ENCODE peak calls at places on chromosome 17, in six cellular contexts. W is PC-3, Y is endothelial cell of umbilical vein, J is adrenal gland, G is choroid plexus epithelial cell, H is Calu3. R is an unnamed sample.

GRCh38 chr17:64773836-64774761 is 112.0 kb upstream of the SMURF2 start:
- DNase-seq in Y (peak), J (peak), W (peak), G (peak), H (peak), R (no peak)

GRCh38 chr17:69769050-69769449 is 306.0 kb upstream of the KCNJ16 start:
- DNase-seq in W (no peak), G (no peak), J (no peak), Y (no peak), H (no peak), R (no peak)

GRCh38 chr17:74923538-74924249 is 379 bp upstream of the OTOP2 start:
- DNase-seq in Y (peak), H (peak), G (peak), J (peak), W (peak), R (no peak)

GRCh38 chr17:50778471-50778870 is 11.2 kb upstream of the ANKRD40CL start:
- DNase-seq in Y (no peak), H (no peak), W (no peak), J (no peak), G (no peak), R (no peak)

GRCh38 chr17:56902350-56902749 is 11.5 kb downstream of the TRIM25 start:
- DNase-seq in Y (peak), G (peak), W (peak), H (no peak), J (peak), R (no peak)

GRCh38 chr17:8487130-8487645 is 51.5 kb downstream of the NDEL1 start:
- DNase-seq in G (no peak), W (no peak), J (peak), H (no peak), Y (no peak), R (no peak)

GRCh38 chr17:72376486-72377345 is 255.9 kb downstream of the SOX9 start:
- DNase-seq in G (no peak), Y (no peak), J (no peak), H (no peak), W (no peak), R (no peak)

GRCh38 chr17:76659928-76660614 is 16.5 kb upstream of the ST6GALNAC1 start:
- DNase-seq in W (peak), J (peak), Y (no peak), H (peak), G (no peak), R (no peak)

GRCh38 chr17:75894049-75894742 is 2.6 kb downstream of the TRIM65 start:
- DNase-seq in G (no peak), H (no peak), Y (no peak), W (no peak), J (no peak), R (no peak)

GRCh38 chr17:73342057-73342522 is 30.3 kb upstream of the CDC42EP4 start:
- DNase-seq in Y (peak), G (peak), J (peak), H (peak), W (peak), R (no peak)

GRCh38 chr17:50904522-50905459 is 38.6 kb upstream of the TOB1 start:
- DNase-seq in G (peak), W (peak), J (no peak), H (peak), Y (no peak), R (no peak)

GRCh38 chr17:66580178-66580577 is 254.7 kb upstream of the CACNG5 start:
- DNase-seq in W (no peak), J (peak), Y (peak), H (peak), G (peak), R (no peak)

GRCh38 chr17:51667722-51668083 is 407.4 kb downstream of the UTP18 start:
- DNase-seq in W (no peak), H (no peak), G (no peak), Y (no peak), J (no peak), R (no peak)

GRCh38 chr17:50685691-50686493 is 21.8 kb downstream of the ANKRD40 start:
- DNase-seq in W (no peak), Y (no peak), H (no peak), G (no peak), J (no peak), R (no peak)

GRCh38 chr17:41976142-41976768 is 9.7 kb downstream of the CNP start:
- DNase-seq in W (no peak), J (peak), G (peak), H (no peak), Y (no peak), R (no peak)

GRCh38 chr17:48544356-48545021 is 420 bp downstream of the HOXB2 start:
- DNase-seq in H (peak), J (peak), Y (peak), G (no peak), W (no peak), R (no peak)

GRCh38 chr17:44308865-44309264 is 464 bp downstream of the RUNDC3A start:
- DNase-seq in W (no peak), Y (no peak), H (no peak), J (peak), G (no peak), R (no peak)

GRCh38 chr17:57868007-57868774 is 18.3 kb upstream of the MRPS23 start:
- DNase-seq in J (peak), G (peak), Y (peak), W (peak), H (peak), R (peak)

GRCh38 chr17:31495049-31495885 is 103.8 kb downstream of the RAB11FIP4 start:
- DNase-seq in H (peak), G (no peak), Y (no peak), W (peak), J (no peak), R (no peak)

GRCh38 chr17:55845385-55845784 is 94.5 kb downstream of the PCTP start:
- DNase-seq in W (no peak), G (peak), H (no peak), Y (peak), J (peak), R (no peak)

GRCh38 chr17:58528443-58528842 is 14.0 kb upstream of the MTMR4 start:
- DNase-seq in W (no peak), H (no peak), J (no peak), G (no peak), Y (peak), R (no peak)

GRCh38 chr17:34146440-34147043 is 108.5 kb upstream of the CCL2 start:
- DNase-seq in Y (no peak), J (peak), G (no peak), H (peak), W (peak), R (no peak)

GRCh38 chr17:56309897-56310296 is 156.6 kb downstream of the ANKFN1 start:
- DNase-seq in J (no peak), Y (no peak), H (no peak), W (no peak), G (no peak), R (no peak)

GRCh38 chr17:65191805-65192740 is 54.9 kb downstream of the RGS9 start:
- DNase-seq in W (peak), H (peak), G (peak), J (peak), Y (peak), R (no peak)

GRCh38 chr17:47742319-47743181 is 9.5 kb downstream of the TBX21 start:
- DNase-seq in G (no peak), J (peak), W (peak), Y (no peak), H (peak), R (no peak)

GRCh38 chr17:63247706-63248105 is 198.4 kb downstream of the CYB561 start:
- DNase-seq in G (peak), H (no peak), W (no peak), J (no peak), Y (peak), R (no peak)

GRCh38 chr17:82424863-82425159 is 6.4 kb upstream of the OGFOD3 start:
- DNase-seq in W (no peak), H (no peak), Y (no peak), G (no peak), J (no peak), R (no peak)

GRCh38 chr17:54888981-54889380 is 11.7 kb upstream of the TOM1L1 start:
- DNase-seq in W (no peak), Y (no peak), H (no peak), J (no peak), G (no peak), R (no peak)

GRCh38 chr17:50272711-50273653 is 1.3 kb upstream of the TMEM92 start:
- DNase-seq in Y (peak), W (peak), J (no peak), G (peak), H (peak), R (no peak)

GRCh38 chr17:14755002-14755401 is 454.1 kb downstream of the HS3ST3B1 start:
- DNase-seq in W (peak), H (no peak), J (no peak), G (no peak), Y (no peak), R (no peak)

GRCh38 chr17:66978514-66979061 is 14.1 kb downstream of the CACNG4 start:
- DNase-seq in J (peak), H (no peak), G (no peak), Y (no peak), W (no peak), R (no peak)

GRCh38 chr17:32335647-32336046 is 6.3 kb downstream of the C17orf75 start:
- DNase-seq in H (no peak), J (peak), G (peak), W (no peak), Y (no peak), R (no peak)

GRCh38 chr17:956905-957304 is 22.7 kb downstream of the NXN start:
- DNase-seq in G (peak), H (no peak), J (no peak), W (peak), Y (peak), R (no peak)

GRCh38 chr17:36849871-36850348 is 87.4 kb upstream of the LHX1 start:
- DNase-seq in J (no peak), Y (peak), G (peak), W (peak), H (peak), R (no peak)

DNA sequence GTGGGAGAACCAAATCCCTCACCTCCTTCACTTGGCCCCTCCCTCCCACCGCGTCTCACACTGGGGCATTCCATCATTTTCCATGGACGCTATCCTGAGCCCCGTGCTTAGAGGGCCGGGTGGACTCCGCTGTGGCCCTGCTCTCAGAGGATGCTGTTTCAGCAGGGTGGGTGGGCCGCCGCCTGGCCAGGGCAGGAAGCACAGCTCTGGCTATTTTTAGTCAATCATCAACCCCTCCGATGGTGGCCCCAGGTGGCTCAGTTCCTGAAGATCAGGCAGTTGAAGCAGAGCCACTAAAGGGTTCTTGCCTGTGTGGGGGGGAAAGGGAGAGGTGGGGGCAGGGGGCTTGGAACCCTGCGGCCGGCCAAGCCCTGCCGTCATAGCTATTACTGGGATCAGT is 230.3 kb downstream of the ENGASE start:
- DNase-seq in H (no peak), J (no peak), W (no peak), G (no peak), Y (no peak), R (no peak)
- TF ChIP-seq CTCF in H (no peak), J (no peak), W (no peak), G (no peak), Y (no peak), R (no peak)

GRCh38 chr17:11503292-11503691 is 95.0 kb upstream of the DNAH9 start:
- DNase-seq in G (no peak), W (no peak), H (no peak), J (no peak), Y (no peak), R (no peak)
- TF ChIP-seq CTCF in G (no peak), W (no peak), H (no peak), J (no peak), Y (no peak), R (no peak)

GRCh38 chr17:81276781-81277180 is 18.3 kb downstream of the SLC38A10 start:
- DNase-seq in J (no peak), G (no peak), H (no peak), Y (no peak), W (no peak), R (no peak)
- TF ChIP-seq CTCF in J (no peak), G (no peak), H (no peak), Y (no peak), W (no peak), R (no peak)

DNA sequence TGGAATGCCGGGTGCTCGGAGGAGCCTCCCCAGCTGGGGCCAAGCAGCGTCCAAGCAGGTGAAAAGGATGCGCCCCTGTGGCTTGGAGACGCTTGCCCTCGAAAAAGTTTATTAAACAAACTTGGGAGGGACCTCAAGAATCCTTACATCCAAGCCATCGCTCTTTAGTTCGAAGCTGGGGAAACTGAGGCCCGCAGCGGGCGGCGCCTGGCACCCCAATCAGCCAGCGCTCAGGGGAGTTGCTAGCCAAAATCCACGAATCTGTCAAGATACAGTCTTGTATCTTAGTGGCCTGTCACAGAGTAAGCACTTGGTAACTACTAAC is 553 bp upstream of the B9D1 start:
- DNase-seq in H (no peak), Y (no peak), J (no peak), W (no peak), G (no peak), R (no peak)
- TF ChIP-seq CTCF in H (no peak), Y (no peak), J (no peak), W (peak), G (no peak), R (no peak)

GRCh38 chr17:38329808-38330730 is 13.7 kb downstream of the GPR179 start:
- DNase-seq in H (no peak), G (no peak), W (no peak), Y (no peak), J (no peak), R (no peak)
- TF ChIP-seq CTCF in H (no peak), G (no peak), W (no peak), Y (no peak), J (no peak), R (no peak)

GRCh38 chr17:2174471-2175293 is 119.8 kb downstream of the HIC1 start:
- DNase-seq in G (peak), H (no peak), W (no peak), J (peak), Y (peak), R (no peak)
- TF ChIP-seq CTCF in G (peak), H (no peak), W (no peak), J (no peak), Y (peak), R (no peak)

GRCh38 chr17:17774009-17774881 is 62.5 kb downstream of the SREBF1 start:
- DNase-seq in H (no peak), W (peak), G (peak), Y (peak), J (peak), R (no peak)
- TF ChIP-seq CTCF in H (no peak), W (peak), G (peak), Y (no peak), J (no peak), R (peak)

GRCh38 chr17:4733073-4733531 is 1.9 kb downstream of the MED11 start:
- DNase-seq in W (no peak), G (no peak), Y (no peak), J (no peak), H (no peak), R (no peak)
- TF ChIP-seq CTCF in W (no peak), G (peak), Y (no peak), J (no peak), H (no peak), R (no peak)

GRCh38 chr17:17498606-17499301 is 2.6 kb upstream of the RASD1 start:
- DNase-seq in H (no peak), Y (no peak), W (no peak), J (no peak), G (no peak), R (no peak)

GRCh38 chr17:17497845-17498520 is 1.8 kb upstream of the RASD1 start:
- DNase-seq in G (no peak), W (no peak), Y (no peak), J (no peak), H (no peak), R (no peak)

GRCh38 chr17:17495448-17496188 is 577 bp downstream of the RASD1 start:
- DNase-seq in Y (peak), G (peak), H (no peak), J (no peak), W (peak), R (no peak)

GRCh38 chr17:17496189-17497064 is at the start of gene RASD1:
- DNase-seq in H (peak), W (peak), J (peak), Y (peak), G (peak), R (no peak)

DNA sequence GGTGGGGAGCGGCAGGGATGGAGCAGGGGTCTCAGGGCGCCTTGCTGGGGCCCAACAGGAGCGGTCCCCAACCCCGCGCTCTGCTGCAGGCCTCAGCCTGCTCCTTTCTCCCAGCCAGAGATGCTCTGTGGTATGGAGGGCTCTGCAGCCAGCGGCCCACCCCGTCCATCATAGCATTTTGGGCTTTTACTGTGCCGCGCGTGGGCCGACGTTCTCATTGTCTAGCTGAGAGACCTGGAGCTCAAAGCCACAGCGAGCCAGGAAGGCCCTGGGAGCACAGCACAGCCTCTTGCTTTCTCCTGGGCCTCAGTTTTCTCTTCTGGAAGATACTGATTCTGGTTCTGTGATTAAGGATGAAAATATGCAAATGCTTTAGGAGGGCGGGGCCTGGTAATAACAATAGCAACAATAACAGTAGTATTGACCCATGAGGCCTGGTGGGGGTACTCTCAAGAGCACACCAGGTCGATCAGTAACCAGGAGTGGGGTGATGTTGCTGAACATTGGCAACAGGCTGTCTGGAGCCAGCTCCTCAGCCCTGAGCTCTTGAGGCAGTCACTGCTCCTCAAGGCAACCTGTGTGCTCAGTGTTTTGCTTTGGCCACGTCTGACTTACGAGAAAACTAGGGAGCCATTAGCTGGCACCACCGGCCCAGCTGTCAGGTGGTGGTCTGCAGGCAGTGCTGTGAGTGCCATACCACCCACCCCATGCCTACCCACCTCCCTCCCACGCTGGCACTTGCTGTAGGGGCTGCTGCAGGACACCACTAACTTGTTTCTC is 1.1 kb upstream of the RASD1 start:
- DNase-seq in G (no peak), W (no peak), J (no peak), H (no peak), Y (no peak), R (no peak)
- TF ChIP-seq CTCF in G (no peak), W (peak), J (no peak), H (no peak), Y (no peak), R (no peak)

DNA sequence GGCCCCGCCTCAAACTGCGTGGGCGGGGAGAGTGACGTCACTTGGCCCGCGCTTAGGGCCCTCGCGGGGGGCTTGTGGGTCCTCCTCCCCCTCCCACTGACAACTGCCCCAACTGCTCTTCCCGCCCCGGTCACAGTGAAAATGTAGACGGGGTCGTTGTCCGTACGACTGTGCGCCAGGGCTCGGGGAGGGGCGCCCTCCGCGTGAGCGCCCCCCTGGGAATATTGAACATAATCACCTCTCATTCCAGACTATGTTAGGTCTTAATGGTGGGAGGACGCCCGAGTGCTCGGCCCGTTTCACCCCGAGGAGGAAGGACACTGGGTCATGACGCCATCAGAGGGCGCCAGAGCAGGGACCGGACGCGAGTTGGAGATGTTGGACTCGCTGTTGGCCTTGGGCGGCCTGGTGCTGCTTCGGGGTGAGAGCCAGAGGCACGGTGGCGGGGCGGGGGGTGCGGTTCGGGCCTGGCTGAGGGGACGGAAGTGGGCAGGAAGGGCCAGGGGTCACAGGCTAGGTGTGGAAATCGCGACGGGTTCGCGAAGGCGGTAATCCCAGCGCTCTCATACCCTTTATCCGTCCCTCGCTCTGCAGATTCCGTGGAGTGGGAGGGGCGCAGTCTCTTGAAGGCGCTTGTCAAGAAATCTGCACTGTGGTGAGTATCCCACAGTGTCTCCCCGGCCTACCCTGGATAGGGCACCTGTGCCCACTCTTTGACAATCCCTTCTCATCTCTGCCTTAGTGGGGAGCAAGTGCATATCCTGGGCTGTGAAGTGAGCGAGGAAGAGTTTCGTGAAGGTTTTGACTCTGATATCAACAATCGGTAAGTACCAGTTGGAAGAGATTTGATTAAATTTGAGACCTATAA is at the start of gene ELP5:
- DNase-seq in H (peak), G (peak), W (peak), J (peak), Y (peak), R (peak)
- TF ChIP-seq CTCF in H (no peak), G (no peak), W (peak), J (no peak), Y (peak), R (no peak)

R was measured in esophagus squamous epithelium.